ENCODE peak calls at places on chromosome 20, in four cellular contexts. One of them, this sample, is unnamed.

GRCh38 chr20:34507661-34508060 is 8.6 kb upstream of the DYNLRB1 start:
- DNase-seq in K562: no peak
- DNase-seq in HepG2: no peak
- DNase-seq in GM12878: no peak
- DNase-seq in this sample: no peak

GRCh38 chr20:51570755-51571469 is 28.4 kb upstream of the NFATC2 start:
- DNase-seq in GM12878: no peak
- DNase-seq in HepG2: no peak
- DNase-seq in K562: no peak
- DNase-seq in this sample: no peak

GRCh38 chr20:57716202-57716601 is 6.4 kb upstream of the PMEPA1 start:
- DNase-seq in HepG2: no peak
- DNase-seq in K562: no peak
- DNase-seq in GM12878: no peak
- DNase-seq in this sample: no peak

GRCh38 chr20:33262658-33263065 is 20.4 kb upstream of the BPIFB1 start:
- DNase-seq in GM12878: no peak
- DNase-seq in HepG2: peak
- DNase-seq in K562: peak
- DNase-seq in this sample: peak

GRCh38 chr20:51365670-51366069 is 176.8 kb downstream of the NFATC2 start:
- DNase-seq in GM12878: no peak
- DNase-seq in K562: no peak
- DNase-seq in HepG2: no peak
- DNase-seq in this sample: no peak

GRCh38 chr20:36541227-36542018 is at the start of gene MYL9:
- DNase-seq in HepG2: no peak
- DNase-seq in K562: peak
- DNase-seq in GM12878: no peak
- DNase-seq in this sample: peak

GRCh38 chr20:10922941-10923340 is 249.1 kb upstream of the JAG1 start:
- DNase-seq in HepG2: no peak
- DNase-seq in K562: no peak
- DNase-seq in GM12878: no peak
- DNase-seq in this sample: no peak

GRCh38 chr20:6245436-6245835 is 122.6 kb upstream of the FERMT1 start:
- DNase-seq in K562: no peak
- DNase-seq in GM12878: no peak
- DNase-seq in HepG2: no peak
- DNase-seq in this sample: no peak

GRCh38 chr20:40493071-40493470 is 196.0 kb downstream of the MAFB start:
- DNase-seq in HepG2: no peak
- DNase-seq in GM12878: no peak
- DNase-seq in K562: no peak
- DNase-seq in this sample: no peak

GRCh38 chr20:60869626-60870025 is 382.4 kb upstream of the CDH4 start:
- DNase-seq in HepG2: no peak
- DNase-seq in GM12878: no peak
- DNase-seq in K562: no peak
- DNase-seq in this sample: no peak

GRCh38 chr20:35773154-35773751 is 1.4 kb downstream of the PHF20 start:
- DNase-seq in HepG2: no peak
- DNase-seq in K562: peak
- DNase-seq in GM12878: peak
- DNase-seq in this sample: no peak

GRCh38 chr20:4555188-4555893 is 166.4 kb upstream of the PRND start:
- DNase-seq in GM12878: no peak
- DNase-seq in HepG2: no peak
- DNase-seq in K562: no peak
- DNase-seq in this sample: no peak

GRCh38 chr20:41213150-41213820 is 75.9 kb downstream of the PLCG1 start:
- DNase-seq in GM12878: no peak
- DNase-seq in HepG2: no peak
- DNase-seq in K562: no peak
- DNase-seq in this sample: no peak

GRCh38 chr20:6767536-6768227 is at the start of gene BMP2:
- DNase-seq in GM12878: no peak
- DNase-seq in K562: peak
- DNase-seq in HepG2: no peak
- DNase-seq in this sample: peak

GRCh38 chr20:42361402-42361801 is 743.2 kb upstream of the CHD6 start:
- DNase-seq in GM12878: no peak
- DNase-seq in K562: no peak
- DNase-seq in HepG2: no peak
- DNase-seq in this sample: no peak
- TF ChIP-seq CBFB in GM12878: no peak
- TF ChIP-seq CBFB in K562: no peak
- TF ChIP-seq CBFB in HepG2: no peak
- TF ChIP-seq CBFB in this sample: no peak

DNA sequence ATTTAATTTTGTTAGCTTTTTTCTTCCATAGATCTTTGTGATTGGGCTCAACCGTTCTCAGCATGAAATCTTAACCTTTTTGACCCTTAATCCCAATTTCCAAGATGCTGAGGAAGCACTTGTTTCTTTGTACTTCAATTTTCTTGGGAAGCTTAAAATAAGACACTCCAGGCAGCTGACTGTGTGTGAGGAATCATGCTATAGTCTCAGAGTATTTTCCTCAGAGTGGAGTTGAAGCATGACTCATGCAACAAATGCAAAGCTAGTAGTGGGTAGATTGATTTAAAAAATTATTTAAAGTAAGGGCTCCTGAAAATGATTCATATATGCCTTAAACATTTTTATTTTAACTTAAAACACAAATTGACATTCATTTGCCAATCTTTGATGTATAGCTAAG is 168.7 kb downstream of the BTBD3 start:
- DNase-seq in GM12878: no peak
- DNase-seq in K562: no peak
- DNase-seq in HepG2: no peak
- DNase-seq in this sample: no peak
- TF ChIP-seq CBFB in GM12878: no peak
- TF ChIP-seq CBFB in K562: no peak
- TF ChIP-seq CBFB in HepG2: no peak
- TF ChIP-seq CBFB in this sample: no peak

GRCh38 chr20:15656124-15656523 is 917.1 kb downstream of the KIF16B start:
- DNase-seq in GM12878: no peak
- DNase-seq in HepG2: no peak
- DNase-seq in K562: no peak
- DNase-seq in this sample: no peak
- TF ChIP-seq CBFB in GM12878: no peak
- TF ChIP-seq CBFB in HepG2: no peak
- TF ChIP-seq CBFB in K562: no peak
- TF ChIP-seq CBFB in this sample: no peak

GRCh38 chr20:14550655-14551054 is 213.2 kb upstream of the FLRT3 start:
- DNase-seq in HepG2: no peak
- DNase-seq in K562: no peak
- DNase-seq in GM12878: no peak
- DNase-seq in this sample: no peak
- TF ChIP-seq CBFB in HepG2: no peak
- TF ChIP-seq CBFB in K562: no peak
- TF ChIP-seq CBFB in GM12878: no peak
- TF ChIP-seq CBFB in this sample: no peak

DNA sequence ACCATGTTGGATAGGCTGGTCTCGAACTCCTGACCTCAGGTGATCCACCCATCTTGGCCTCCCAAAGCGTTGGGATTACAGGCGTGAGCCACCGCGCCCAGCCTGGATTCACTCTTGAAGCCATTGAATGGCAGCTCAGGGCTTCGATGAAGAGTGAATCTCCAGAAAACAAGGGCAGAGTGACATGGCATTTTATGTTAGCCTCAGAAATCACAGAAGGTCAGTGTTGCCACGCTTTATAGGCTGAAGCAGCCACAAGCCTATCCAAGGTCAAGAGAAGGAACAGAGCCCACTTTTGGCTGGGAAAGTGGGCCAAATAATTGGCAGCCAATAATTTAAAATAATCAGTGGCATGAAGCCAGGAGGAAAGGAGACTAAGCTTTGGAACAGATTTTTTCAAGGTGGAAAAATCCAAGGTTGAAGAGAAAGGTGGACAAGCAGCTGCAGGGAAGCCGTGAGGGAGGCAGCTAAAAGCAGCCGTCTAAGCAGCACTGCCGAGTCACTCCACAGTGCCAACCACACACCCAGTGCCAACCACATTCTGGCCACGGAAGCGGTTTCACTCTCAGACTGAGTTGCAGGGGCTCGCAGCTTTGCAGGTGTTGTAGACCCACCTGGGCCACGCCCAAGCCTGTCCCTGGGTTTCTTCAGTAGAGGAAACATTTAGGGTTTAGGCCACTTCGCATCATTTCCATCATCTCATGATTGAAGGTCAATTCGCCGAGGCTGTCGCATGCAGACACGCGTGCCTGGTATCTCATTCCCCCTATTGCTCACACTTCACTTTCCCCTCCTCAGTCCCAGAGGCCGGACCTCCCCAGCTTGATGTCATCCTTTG is 17.4 kb upstream of the AVP start:
- DNase-seq in HepG2: no peak
- DNase-seq in K562: no peak
- DNase-seq in GM12878: peak
- DNase-seq in this sample: no peak
- TF ChIP-seq CBFB in HepG2: no peak
- TF ChIP-seq CBFB in K562: no peak
- TF ChIP-seq CBFB in GM12878: no peak
- TF ChIP-seq CBFB in this sample: no peak

This sample was measured in WTC11.